ENCODE peak calls at places on chromosome 13, in eight cellular contexts. One of them, this sample, is unnamed. For H3K9me3 and H3K36me3, the result is how much of the 10 kb centered on the place peaks cover.

GRCh38 chr13:59834801-59835200 is 328.9 kb downstream of the DIAPH3 start:
- DNase-seq in IMR-90: peak
- DNase-seq in fibroblast of lung: peak
- DNase-seq in endodermal cell: no peak
- DNase-seq in adrenal gland: no peak
- DNase-seq in psoas muscle: no peak
- DNase-seq in lower lobe of right lung: no peak
- DNase-seq in left lung: no peak
- DNase-seq in this sample: no peak

GRCh38 chr13:77521595-77522367 is 13.7 kb upstream of the SCEL start:
- DNase-seq in IMR-90: no peak
- DNase-seq in fibroblast of lung: peak
- DNase-seq in endodermal cell: peak
- DNase-seq in adrenal gland: no peak
- DNase-seq in psoas muscle: no peak
- DNase-seq in lower lobe of right lung: peak
- DNase-seq in left lung: peak
- DNase-seq in this sample: no peak

GRCh38 chr13:34065915-34066314 is 248.0 kb downstream of the RFC3 start:
- DNase-seq in IMR-90: no peak
- DNase-seq in fibroblast of lung: no peak
- DNase-seq in endodermal cell: no peak
- DNase-seq in adrenal gland: no peak
- DNase-seq in psoas muscle: no peak
- DNase-seq in lower lobe of right lung: no peak
- DNase-seq in left lung: no peak
- DNase-seq in this sample: no peak

GRCh38 chr13:47287291-47287751 is 390.5 kb upstream of the HTR2A start:
- DNase-seq in IMR-90: peak
- DNase-seq in fibroblast of lung: peak
- DNase-seq in endodermal cell: no peak
- DNase-seq in adrenal gland: no peak
- DNase-seq in psoas muscle: no peak
- DNase-seq in lower lobe of right lung: no peak
- DNase-seq in left lung: no peak
- DNase-seq in this sample: no peak

GRCh38 chr13:95723428-95723827 is 46.5 kb downstream of the DNAJC3 start:
- DNase-seq in IMR-90: no peak
- DNase-seq in fibroblast of lung: no peak
- DNase-seq in endodermal cell: no peak
- DNase-seq in adrenal gland: no peak
- DNase-seq in psoas muscle: no peak
- DNase-seq in lower lobe of right lung: no peak
- DNase-seq in left lung: no peak
- DNase-seq in this sample: no peak

GRCh38 chr13:78971355-78971754 is 312.4 kb upstream of the OBI1 start:
- DNase-seq in IMR-90: no peak
- DNase-seq in fibroblast of lung: no peak
- DNase-seq in endodermal cell: no peak
- DNase-seq in adrenal gland: no peak
- DNase-seq in psoas muscle: no peak
- DNase-seq in lower lobe of right lung: no peak
- DNase-seq in left lung: no peak
- DNase-seq in this sample: no peak

GRCh38 chr13:24618219-24618955 is 61.8 kb upstream of the ATP12A start:
- DNase-seq in IMR-90: no peak
- DNase-seq in fibroblast of lung: peak
- DNase-seq in endodermal cell: no peak
- DNase-seq in adrenal gland: no peak
- DNase-seq in psoas muscle: no peak
- DNase-seq in lower lobe of right lung: no peak
- DNase-seq in left lung: no peak
- DNase-seq in this sample: no peak

GRCh38 chr13:110307697-110308376 is 753 bp downstream of the COL4A2 start:
- DNase-seq in IMR-90: peak
- DNase-seq in fibroblast of lung: peak
- DNase-seq in endodermal cell: peak
- DNase-seq in adrenal gland: no peak
- DNase-seq in psoas muscle: no peak
- DNase-seq in lower lobe of right lung: no peak
- DNase-seq in left lung: peak
- DNase-seq in this sample: no peak

GRCh38 chr13:86201477-86201876 is 402.3 kb upstream of the SLITRK6 start:
- DNase-seq in IMR-90: no peak
- DNase-seq in fibroblast of lung: no peak
- DNase-seq in endodermal cell: no peak
- DNase-seq in adrenal gland: no peak
- DNase-seq in psoas muscle: no peak
- DNase-seq in lower lobe of right lung: no peak
- DNase-seq in left lung: no peak
- DNase-seq in this sample: no peak

GRCh38 chr13:23020246-23020843 is 160.4 kb upstream of the SGCG start:
- DNase-seq in IMR-90: peak
- DNase-seq in fibroblast of lung: peak
- DNase-seq in endodermal cell: peak
- DNase-seq in adrenal gland: peak
- DNase-seq in psoas muscle: no peak
- DNase-seq in lower lobe of right lung: no peak
- DNase-seq in left lung: no peak
- DNase-seq in this sample: no peak

GRCh38 chr13:67230774-67231480 is 791 bp upstream of the PCDH9 start:
- DNase-seq in IMR-90: peak
- DNase-seq in fibroblast of lung: peak
- DNase-seq in endodermal cell: peak
- DNase-seq in adrenal gland: peak
- DNase-seq in psoas muscle: peak
- DNase-seq in lower lobe of right lung: peak
- DNase-seq in left lung: peak
- DNase-seq in this sample: peak

GRCh38 chr13:46315036-46315435 is 72.0 kb downstream of the RUBCNL start:
- DNase-seq in IMR-90: no peak
- DNase-seq in fibroblast of lung: no peak
- DNase-seq in endodermal cell: no peak
- DNase-seq in adrenal gland: no peak
- DNase-seq in psoas muscle: no peak
- DNase-seq in lower lobe of right lung: no peak
- DNase-seq in left lung: no peak
- DNase-seq in this sample: no peak

GRCh38 chr13:33940898-33941297 is 122.9 kb downstream of the RFC3 start:
- DNase-seq in IMR-90: peak
- DNase-seq in fibroblast of lung: no peak
- DNase-seq in endodermal cell: peak
- DNase-seq in adrenal gland: no peak
- DNase-seq in psoas muscle: no peak
- DNase-seq in lower lobe of right lung: no peak
- DNase-seq in left lung: no peak
- DNase-seq in this sample: no peak

GRCh38 chr13:77599351-77599750 is 63.8 kb downstream of the SCEL start:
- DNase-seq in IMR-90: no peak
- DNase-seq in fibroblast of lung: no peak
- DNase-seq in endodermal cell: no peak
- DNase-seq in adrenal gland: no peak
- DNase-seq in psoas muscle: no peak
- DNase-seq in lower lobe of right lung: no peak
- DNase-seq in left lung: no peak
- DNase-seq in this sample: no peak

GRCh38 chr13:29484236-29484635 is 111.3 kb downstream of the SLC7A1 start:
- DNase-seq in IMR-90: no peak
- DNase-seq in fibroblast of lung: no peak
- DNase-seq in endodermal cell: peak
- DNase-seq in adrenal gland: no peak
- DNase-seq in psoas muscle: no peak
- DNase-seq in lower lobe of right lung: no peak
- DNase-seq in left lung: no peak
- DNase-seq in this sample: no peak

GRCh38 chr13:63408227-63409202 is 1992.9 kb upstream of the PCDH20 start:
- DNase-seq in IMR-90: peak
- DNase-seq in fibroblast of lung: peak
- DNase-seq in endodermal cell: no peak
- DNase-seq in adrenal gland: no peak
- DNase-seq in psoas muscle: no peak
- DNase-seq in lower lobe of right lung: no peak
- DNase-seq in left lung: no peak
- DNase-seq in this sample: no peak

GRCh38 chr13:35478384-35479222 is 2.1 kb upstream of the MAB21L1 start:
- DNase-seq in IMR-90: no peak
- DNase-seq in fibroblast of lung: no peak
- DNase-seq in endodermal cell: peak
- DNase-seq in adrenal gland: no peak
- DNase-seq in psoas muscle: no peak
- DNase-seq in lower lobe of right lung: no peak
- DNase-seq in left lung: peak
- DNase-seq in this sample: no peak

GRCh38 chr13:111186305-111186930 is 71.3 kb downstream of the ARHGEF7 start:
- DNase-seq in IMR-90: no peak
- DNase-seq in fibroblast of lung: no peak
- DNase-seq in endodermal cell: no peak
- DNase-seq in adrenal gland: no peak
- DNase-seq in psoas muscle: no peak
- DNase-seq in lower lobe of right lung: no peak
- DNase-seq in left lung: no peak
- DNase-seq in this sample: no peak

GRCh38 chr13:76944457-76944856 is 3.9 kb upstream of the ACOD1 start:
- DNase-seq in IMR-90: peak
- DNase-seq in fibroblast of lung: peak
- DNase-seq in endodermal cell: no peak
- DNase-seq in adrenal gland: peak
- DNase-seq in psoas muscle: no peak
- DNase-seq in lower lobe of right lung: no peak
- DNase-seq in left lung: no peak
- DNase-seq in this sample: no peak

GRCh38 chr13:99694251-99694650 is 193.0 kb downstream of the TM9SF2 start:
- DNase-seq in IMR-90: no peak
- DNase-seq in fibroblast of lung: no peak
- DNase-seq in endodermal cell: no peak
- DNase-seq in adrenal gland: no peak
- DNase-seq in psoas muscle: no peak
- DNase-seq in lower lobe of right lung: no peak
- DNase-seq in left lung: no peak
- DNase-seq in this sample: no peak

GRCh38 chr13:35891486-35891885 is 239.7 kb downstream of the DCLK1 start:
- DNase-seq in IMR-90: peak
- DNase-seq in fibroblast of lung: no peak
- DNase-seq in endodermal cell: no peak
- DNase-seq in adrenal gland: no peak
- DNase-seq in psoas muscle: no peak
- DNase-seq in lower lobe of right lung: no peak
- DNase-seq in left lung: no peak
- DNase-seq in this sample: no peak

DNA sequence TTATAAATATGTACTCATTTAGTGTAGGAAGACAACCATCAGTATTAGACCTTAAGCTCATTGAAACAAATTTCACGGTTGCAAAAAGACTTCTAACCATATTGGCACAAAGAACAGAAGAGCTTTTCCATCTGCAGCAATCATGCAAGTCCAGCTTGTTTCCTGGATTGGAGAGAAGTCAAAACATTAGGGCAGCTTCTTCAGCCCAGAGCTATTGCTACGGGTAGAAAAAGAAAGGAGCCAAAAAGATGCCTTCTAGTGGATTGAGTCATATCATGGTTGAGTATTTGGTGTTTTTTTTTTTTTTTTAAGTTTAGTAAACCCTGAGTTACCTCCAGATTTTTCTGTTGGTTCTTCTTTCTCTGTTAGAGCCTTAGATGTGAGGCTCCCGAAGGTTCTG is 99.8 kb downstream of the WDFY2 start:
- DNase-seq in IMR-90: peak
- DNase-seq in fibroblast of lung: peak
- DNase-seq in endodermal cell: no peak
- DNase-seq in adrenal gland: no peak
- DNase-seq in psoas muscle: no peak
- DNase-seq in lower lobe of right lung: no peak
- DNase-seq in left lung: no peak
- DNase-seq in this sample: no peak
- H3K27ac ChIP-seq in IMR-90: no peak
- H3K27ac ChIP-seq in fibroblast of lung: no peak
- H3K27ac ChIP-seq in endodermal cell: no peak
- H3K27ac ChIP-seq in adrenal gland: no peak
- H3K27ac ChIP-seq in psoas muscle: no peak
- H3K27ac ChIP-seq in lower lobe of right lung: no peak
- H3K27ac ChIP-seq in left lung: no peak
- H3K27ac ChIP-seq in this sample: no peak

DNA sequence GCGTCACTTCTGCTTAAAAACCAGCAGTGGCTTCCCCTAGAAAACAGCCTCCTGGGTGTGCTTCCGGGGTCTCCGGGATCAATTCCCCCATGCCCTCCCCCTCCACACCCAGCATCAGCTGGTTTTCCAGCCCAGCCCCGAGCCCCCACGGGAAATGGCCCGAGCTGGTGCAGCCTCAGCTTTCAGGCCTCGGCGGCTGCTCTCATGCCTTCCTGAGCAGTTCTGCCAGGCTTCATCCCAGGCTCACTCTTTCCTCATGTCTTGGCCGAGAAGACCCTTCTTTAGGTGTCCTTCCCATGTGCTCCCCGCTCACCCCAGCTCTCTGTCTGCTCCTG is 103.1 kb upstream of the RNF113B start:
- DNase-seq in IMR-90: no peak
- DNase-seq in fibroblast of lung: no peak
- DNase-seq in endodermal cell: no peak
- DNase-seq in adrenal gland: no peak
- DNase-seq in psoas muscle: no peak
- DNase-seq in lower lobe of right lung: no peak
- DNase-seq in left lung: no peak
- DNase-seq in this sample: no peak
- H3K9me3 ChIP-seq in IMR-90: under half
- H3K9me3 ChIP-seq in fibroblast of lung: under half
- H3K9me3 ChIP-seq in endodermal cell: under half
- H3K9me3 ChIP-seq in adrenal gland: under half
- H3K9me3 ChIP-seq in psoas muscle: under half
- H3K9me3 ChIP-seq in lower lobe of right lung: under half
- H3K9me3 ChIP-seq in left lung: under half
- H3K9me3 ChIP-seq in this sample: under half

GRCh38 chr13:112861876-112862615 is 107.0 kb upstream of the MCF2L start:
- DNase-seq in IMR-90: no peak
- DNase-seq in fibroblast of lung: no peak
- DNase-seq in endodermal cell: peak
- DNase-seq in adrenal gland: no peak
- DNase-seq in psoas muscle: no peak
- DNase-seq in lower lobe of right lung: no peak
- DNase-seq in left lung: peak
- DNase-seq in this sample: peak
- H3K36me3 ChIP-seq in IMR-90: under half
- H3K36me3 ChIP-seq in fibroblast of lung: under half
- H3K36me3 ChIP-seq in endodermal cell: half or more
- H3K36me3 ChIP-seq in adrenal gland: under half
- H3K36me3 ChIP-seq in psoas muscle: half or more
- H3K36me3 ChIP-seq in lower lobe of right lung: half or more
- H3K36me3 ChIP-seq in left lung: half or more
- H3K36me3 ChIP-seq in this sample: under half

GRCh38 chr13:82062772-82063171 is 1721.8 kb upstream of the SPRY2 start:
- DNase-seq in IMR-90: no peak
- DNase-seq in fibroblast of lung: peak
- DNase-seq in endodermal cell: no peak
- DNase-seq in adrenal gland: no peak
- DNase-seq in psoas muscle: no peak
- DNase-seq in lower lobe of right lung: no peak
- DNase-seq in left lung: no peak
- DNase-seq in this sample: no peak

DNA sequence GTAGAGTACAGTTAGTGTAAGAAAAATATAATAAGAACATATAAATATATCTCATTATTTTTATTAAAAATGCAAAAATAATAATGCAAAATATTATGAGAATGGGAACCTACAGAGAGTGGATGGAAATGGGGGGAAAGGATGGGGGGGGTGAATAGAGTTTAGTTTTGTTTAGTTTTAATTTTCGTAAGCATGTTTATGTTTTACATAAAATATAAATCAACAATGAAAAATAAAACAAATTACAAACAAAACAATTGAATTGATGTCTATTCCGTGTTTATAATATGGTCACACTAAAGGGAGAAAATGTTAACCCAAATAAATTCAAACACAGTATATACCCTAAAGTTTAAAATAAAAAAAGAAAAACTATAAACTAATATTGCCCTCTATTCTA is 1717.4 kb upstream of the SPRY2 start:
- DNase-seq in IMR-90: no peak
- DNase-seq in fibroblast of lung: no peak
- DNase-seq in endodermal cell: no peak
- DNase-seq in adrenal gland: no peak
- DNase-seq in psoas muscle: no peak
- DNase-seq in lower lobe of right lung: no peak
- DNase-seq in left lung: no peak
- DNase-seq in this sample: no peak
- H3K27ac ChIP-seq in IMR-90: no peak
- H3K27ac ChIP-seq in fibroblast of lung: no peak
- H3K27ac ChIP-seq in endodermal cell: no peak
- H3K27ac ChIP-seq in adrenal gland: no peak
- H3K27ac ChIP-seq in psoas muscle: no peak
- H3K27ac ChIP-seq in lower lobe of right lung: no peak
- H3K27ac ChIP-seq in left lung: no peak
- H3K27ac ChIP-seq in this sample: no peak

This sample was measured in aorta.